ENCODE peak calls at places on chromosomes 7 and 10, in five cellular contexts. T is thyroid gland, R is CMK, G is sciatic nerve, K is brain pericyte. Q is an unnamed sample.

GRCh38 chr10:50439806-50440205 is 183.9 kb downstream of the SGMS1 start:
- DNase-seq in T (no peak), R (no peak), G (no peak), K (no peak), Q (no peak)

GRCh38 chr10:45152726-45153125 is 152.0 kb downstream of the ZNF22 start:
- DNase-seq in T (no peak), R (no peak), G (no peak), K (no peak), Q (no peak)

GRCh38 chr7:1856161-1856965 is 186.3 kb downstream of the ELFN1 start:
- DNase-seq in T (no peak), R (peak; percentile 88), G (peak; percentile 43), K (no peak), Q (no peak)

GRCh38 chr7:11969627-11970026 is 137.6 kb upstream of the THSD7A start:
- DNase-seq in T (no peak), R (no peak), G (no peak), K (no peak), Q (no peak)

GRCh38 chr10:60846173-60846572 is 67.9 kb downstream of the CDK1 start:
- DNase-seq in T (no peak), R (no peak), G (no peak), K (no peak), Q (no peak)

GRCh38 chr10:131187886-131188285 is 123.6 kb downstream of the TCERG1L start:
- DNase-seq in T (no peak), R (no peak), G (no peak), K (no peak), Q (no peak)

GRCh38 chr10:87598700-87599099 is 61.0 kb upstream of the PAPSS2 start:
- DNase-seq in T (no peak), R (no peak), G (no peak), K (no peak), Q (no peak)

GRCh38 chr10:113644185-113645120 is 19.4 kb downstream of the NRAP start:
- DNase-seq in T (no peak), R (no peak), G (no peak), K (no peak), Q (no peak)

GRCh38 chr10:72255977-72256729 is 17.6 kb upstream of the DDIT4 start:
- DNase-seq in T (no peak), R (no peak), G (no peak), K (no peak), Q (no peak)

GRCh38 chr7:127347567-127348246 is 44.8 kb downstream of the ZNF800 start:
- DNase-seq in T (peak; percentile 66), R (no peak), G (peak; percentile 68), K (no peak), Q (no peak)

GRCh38 chr7:27199820-27200760 is at the start of gene HOXA13:
- DNase-seq in T (no peak), R (no peak), G (no peak), K (no peak), Q (no peak)